ENCODE peak calls at places on chromosomes 11 and 22, in five cellular contexts. Y, C, O, R and I are unnamed samples.

GRCh38 chr11:10654211-10655150 is 39.1 kb downstream of the IRAG1 start:
- DNase-seq in R (peak; percentile 74), Y (peak; percentile 67), C (peak; percentile 55), O (peak; percentile 41), I (peak; percentile 84)

GRCh38 chr11:96237759-96238158 is 105.2 kb downstream of the MAML2 start:
- DNase-seq in Y (no peak), R (no peak), C (no peak), O (no peak), I (no peak)

GRCh38 chr11:79200398-79201070 is 240.3 kb downstream of the TENM4 start:
- DNase-seq in O (no peak), Y (no peak), C (peak; percentile 52), R (no peak), I (no peak)

GRCh38 chr11:30583505-30584280 is 2.5 kb downstream of the MPPED2 start:
- DNase-seq in Y (peak; percentile 62), C (no peak), O (no peak), R (peak; percentile 12), I (no peak)

GRCh38 chr11:121643530-121644512 is 191.1 kb upstream of the SORL1-AS1 start:
- DNase-seq in O (no peak), R (no peak), C (no peak), Y (peak; percentile 37), I (no peak)

GRCh38 chr22:32775957-32776356 is 25.5 kb upstream of the TIMP3 start:
- DNase-seq in O (no peak), C (no peak), Y (peak; percentile 47), R (peak; percentile 29), I (no peak)

GRCh38 chr11:119130662-119131061 is 9.3 kb downstream of the HINFP start:
- DNase-seq in Y (no peak), C (no peak), O (no peak), R (no peak), I (peak; percentile 37)

GRCh38 chr11:112871909-112872511 is 89.2 kb upstream of the NCAM1 start:
- DNase-seq in O (no peak), C (no peak), Y (no peak), R (no peak), I (no peak)

GRCh38 chr22:26708256-26709009 is 51.0 kb downstream of the MIAT start:
- DNase-seq in R (no peak), O (no peak), C (no peak), Y (no peak), I (peak; percentile 35)

GRCh38 chr11:75280227-75280671 is 39.7 kb downstream of the TPBGL start:
- DNase-seq in Y (peak; percentile 92), O (peak; percentile 81), C (peak; percentile 51), R (peak; percentile 76), I (peak; percentile 72)

GRCh38 chr22:46076651-46077339 is 73.5 kb upstream of the PPARA start:
- DNase-seq in C (peak; percentile 77), Y (peak; percentile 54), R (peak; percentile 85), O (no peak), I (peak; percentile 86)

GRCh38 chr11:34631737-34632104 is 10.8 kb downstream of the EHF start:
- DNase-seq in Y (no peak), R (no peak), O (no peak), C (no peak), I (no peak)

GRCh38 chr11:94897330-94897768 is 76.0 kb downstream of the CWC15 start:
- DNase-seq in O (peak; percentile 43), Y (peak; percentile 73), R (peak; percentile 56), C (peak; percentile 21), I (peak; percentile 67)

GRCh38 chr11:133819916-133820315 is 25.4 kb downstream of the SPATA19 start:
- DNase-seq in Y (no peak), C (no peak), R (no peak), O (no peak), I (no peak)

GRCh38 chr11:72627594-72628281 is 46.5 kb downstream of the PDE2A start:
- DNase-seq in O (no peak), Y (no peak), C (no peak), R (no peak), I (no peak)
- H2AFZ ChIP-seq in O (no peak overlapping the region), Y (no peak overlapping the region), C (no peak overlapping the region), R (no peak overlapping the region), I (no peak overlapping the region)

GRCh38 chr11:50164050-50164449 is 131.4 kb downstream of the OR4C45 start:
- DNase-seq in O (no peak), C (no peak), Y (no peak), R (no peak), I (no peak)

GRCh38 chr11:50170115-50170514 is 137.4 kb downstream of the OR4C45 start:
- DNase-seq in C (no peak), O (no peak), Y (no peak), R (no peak), I (no peak)

GRCh38 chr11:50174975-50175374 is 142.3 kb downstream of the OR4C45 start:
- DNase-seq in C (no peak), Y (no peak), R (no peak), O (no peak), I (no peak)

GRCh38 chr11:50174189-50174588 is 141.5 kb downstream of the OR4C45 start:
- DNase-seq in Y (no peak), R (peak; percentile 57), C (peak; percentile 11), O (no peak), I (no peak)

GRCh38 chr11:50169634-50170033 is 137.0 kb downstream of the OR4C45 start:
- DNase-seq in Y (no peak), O (no peak), R (no peak), C (no peak), I (no peak)
- H2AFZ ChIP-seq in Y (no peak overlapping the region), O (no peak overlapping the region), R (no peak overlapping the region), C (no peak overlapping the region), I (no peak overlapping the region)

GRCh38 chr11:32851251-32851650 is 21.5 kb downstream of the PRRG4 start:
- DNase-seq in R (no peak), Y (no peak), C (no peak), O (no peak), I (no peak)

GRCh38 chr11:32847511-32847910 is 17.8 kb downstream of the PRRG4 start:
- DNase-seq in O (no peak), R (no peak), Y (no peak), C (no peak), I (no peak)

DNA sequence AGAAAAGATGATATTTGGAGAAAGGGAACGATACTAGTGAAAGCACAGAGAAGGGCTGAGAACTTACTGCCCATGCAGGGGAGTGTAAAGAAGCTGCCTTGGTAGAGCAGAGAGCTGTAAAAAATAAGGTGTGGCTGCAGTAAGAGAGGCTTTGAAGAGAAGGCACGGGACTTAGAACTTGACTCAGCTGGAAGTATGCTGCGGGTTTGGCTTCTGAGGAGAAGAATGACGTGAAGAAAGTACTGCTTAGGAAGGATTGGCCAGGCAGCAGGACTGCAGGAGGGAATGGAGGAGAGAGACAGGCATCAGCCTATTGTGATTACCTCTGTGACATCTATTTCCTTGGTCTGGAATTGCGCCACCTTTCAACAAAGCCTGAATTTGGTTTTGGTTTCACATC is 22.4 kb downstream of the PRRG4 start:
- DNase-seq in O (no peak), C (peak; percentile 83), Y (no peak), R (peak; percentile 75), I (peak; percentile 72)
- H2AFZ ChIP-seq in O (no peak overlapping the region), C (no peak overlapping the region), Y (no peak overlapping the region), R (no peak overlapping the region), I (peak overlapping the region; percentile 52)

GRCh38 chr22:36111316-36111715 is 49.2 kb downstream of the APOL3 start:
- DNase-seq in Y (no peak), O (no peak), C (no peak), R (no peak), I (no peak)

GRCh38 chr22:36106910-36107309 is 53.6 kb downstream of the APOL3 start:
- DNase-seq in O (no peak), C (no peak), Y (no peak), R (no peak), I (no peak)

GRCh38 chr22:36113121-36113520 is 47.4 kb downstream of the APOL3 start:
- DNase-seq in Y (no peak), R (no peak), C (no peak), O (no peak), I (no peak)

GRCh38 chr22:36107436-36107835 is 53.1 kb downstream of the APOL3 start:
- DNase-seq in C (no peak), O (no peak), Y (no peak), R (no peak), I (no peak)

GRCh38 chr22:36110306-36110791 is 50.2 kb downstream of the APOL3 start:
- DNase-seq in C (no peak), Y (peak; percentile 41), O (no peak), R (no peak), I (peak; percentile 48)
- H2AFZ ChIP-seq in C (peak overlapping the region; percentile 68), Y (peak overlapping the region; percentile 87), O (no peak overlapping the region), R (no peak overlapping the region), I (no peak overlapping the region)

DNA sequence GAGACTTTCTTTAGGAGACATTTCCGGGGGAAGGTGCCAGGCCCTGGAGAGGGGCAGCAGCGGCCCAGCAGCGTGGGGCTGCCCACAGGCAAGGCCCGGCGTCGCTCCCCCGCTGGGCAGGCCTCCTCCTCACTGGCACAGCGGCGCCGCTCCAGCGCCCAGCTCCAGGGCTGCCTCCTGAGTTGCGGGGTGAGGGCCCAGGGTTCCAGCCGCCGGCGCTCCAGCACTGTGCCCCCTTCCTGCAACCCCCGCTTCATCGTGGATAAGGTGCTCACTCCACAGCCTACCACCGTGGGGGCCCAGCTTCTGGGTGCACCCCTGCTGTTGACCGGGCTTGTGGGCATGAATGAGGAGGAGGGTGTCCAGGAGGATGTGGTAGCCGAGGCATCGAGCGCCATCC is 15.2 kb upstream of the MDK start:
- DNase-seq in Y (no peak), C (no peak), O (no peak), R (no peak), I (no peak)
- H2AFZ ChIP-seq in Y (no peak overlapping the region), C (no peak overlapping the region), O (no peak overlapping the region), R (no peak overlapping the region), I (no peak overlapping the region)

GRCh38 chr11:60563553-60564235 is 48.5 kb downstream of the MS4A13 start:
- DNase-seq in R (no peak), Y (peak; percentile 46), O (peak; percentile 82), C (peak; percentile 65), I (no peak)
- H2AFZ ChIP-seq in R (no peak overlapping the region), Y (peak overlapping the region; percentile 78), O (peak overlapping the region; percentile 74), C (peak overlapping the region; percentile 84), I (no peak overlapping the region)

GRCh38 chr11:44397586-44398178 is 87.7 kb upstream of the ALX4 start:
- DNase-seq in O (no peak), C (no peak), R (no peak), Y (no peak), I (no peak)
- H2AFZ ChIP-seq in O (no peak overlapping the region), C (no peak overlapping the region), R (no peak overlapping the region), Y (peak overlapping the region; percentile 32), I (no peak overlapping the region)